ENCODE peak calls at places on chromosomes 16 and 17, in six cellular contexts. F is caudate nucleus; A is ACHN; T is central memory CD8-positive, alpha-beta T cell; Z is activated naive CD8-positive, alpha-beta T cell treated with anti-CD3 and anti-CD28 coated beads for 36 hours; X is naive thymus-derived CD8-positive, alpha-beta T cell. C is an unnamed sample.

GRCh38 chr16:10325783-10326543 is 59.9 kb upstream of the ATF7IP2 start:
- DNase-seq in F (no peak), A (no peak), T (no peak), Z (no peak), X (no peak), C (no peak)

GRCh38 chr16:86751081-86752030 is 173.0 kb downstream of the FOXL1 start:
- DNase-seq in F (no peak), A (peak), T (no peak), Z (no peak), X (no peak), C (no peak)

GRCh38 chr16:30967795-30968194 is 10.2 kb downstream of the SETD1A start:
- DNase-seq in F (no peak), A (no peak), T (no peak), Z (no peak), X (no peak), C (no peak)

GRCh38 chr17:18031955-18032354 is 7.0 kb downstream of the ATPAF2 start:
- DNase-seq in F (no peak), A (peak), T (no peak), Z (no peak), X (no peak), C (no peak)

GRCh38 chr17:61157246-61157887 is 242.3 kb upstream of the TBX2 start:
- DNase-seq in F (no peak), A (peak), T (no peak), Z (no peak), X (no peak), C (peak)

GRCh38 chr17:48545022-48545376 is at the start of gene HOXB2:
- DNase-seq in F (no peak), A (no peak), T (no peak), Z (no peak), X (no peak), C (no peak)

GRCh38 chr16:83653785-83654184 is 154.0 kb upstream of the HSBP1 start:
- DNase-seq in F (no peak), A (no peak), T (no peak), Z (no peak), X (no peak), C (no peak)

GRCh38 chr17:29145289-29146058 is 34.7 kb downstream of the MYO18A start:
- DNase-seq in F (peak), A (peak), T (peak), Z (peak), X (peak), C (peak)

GRCh38 chr16:49939495-49939894 is 83.6 kb upstream of the ZNF423 start:
- DNase-seq in F (no peak), A (no peak), T (no peak), Z (no peak), X (no peak), C (no peak)

C was measured in substantia nigra.